ENCODE peak calls at places on chromosomes 3 and 15, in eight cellular contexts. R, D, E, L, Q, V, H and Z are unnamed samples.

GRCh38 chr15:69056365-69056764 is 41.9 kb downstream of the NOX5 start:
- DNase-seq in R (peak), D (no peak), E (no peak), L (no peak), Q (no peak), V (no peak), H (no peak), Z (no peak)

GRCh38 chr3:134066539-134067310 is 37.0 kb upstream of the SLCO2A1 start:
- DNase-seq in R (no peak), D (peak), E (no peak), L (no peak), Q (no peak), V (no peak), H (no peak), Z (peak)

GRCh38 chr15:57892181-57892580 is 173.3 kb downstream of the ALDH1A2 start:
- DNase-seq in R (no peak), D (no peak), E (no peak), L (peak), Q (no peak), V (no peak), H (no peak), Z (no peak)

GRCh38 chr3:38306941-38307340 is 24.8 kb downstream of the SLC22A14 start:
- DNase-seq in R (no peak), D (no peak), E (no peak), L (no peak), Q (no peak), V (no peak), H (no peak), Z (no peak)

GRCh38 chr3:178603735-178604134 is 67.5 kb downstream of the KCNMB2 start:
- DNase-seq in R (no peak), D (no peak), E (no peak), L (no peak), Q (no peak), V (no peak), H (no peak), Z (no peak)

GRCh38 chr15:40338921-40339620 is 1.7 kb downstream of the CCDC9B start:
- DNase-seq in R (peak), D (peak), E (peak), L (peak), Q (peak), V (peak), H (no peak), Z (peak)

GRCh38 chr3:186356152-186356551 is 5.9 kb downstream of the DGKG start:
- DNase-seq in R (no peak), D (no peak), E (no peak), L (no peak), Q (no peak), V (no peak), H (no peak), Z (no peak)

GRCh38 chr15:63233667-63234419 is 43.6 kb upstream of the APH1B start:
- DNase-seq in R (peak), D (peak), E (no peak), L (peak), Q (no peak), V (peak), H (no peak), Z (peak)

GRCh38 chr3:156382458-156383346 is 172.2 kb downstream of the SSR3 start:
- DNase-seq in R (peak), D (peak), E (no peak), L (peak), Q (peak), V (no peak), H (no peak), Z (no peak)

GRCh38 chr3:172517859-172518466 is 5.3 kb downstream of the TNFSF10 start:
- DNase-seq in R (no peak), D (no peak), E (no peak), L (no peak), Q (no peak), V (no peak), H (no peak), Z (no peak)

GRCh38 chr15:78750566-78750965 is 60.7 kb downstream of the ADAMTS7 start:
- DNase-seq in R (peak), D (no peak), E (no peak), L (peak), Q (no peak), V (no peak), H (no peak), Z (peak)

DNA sequence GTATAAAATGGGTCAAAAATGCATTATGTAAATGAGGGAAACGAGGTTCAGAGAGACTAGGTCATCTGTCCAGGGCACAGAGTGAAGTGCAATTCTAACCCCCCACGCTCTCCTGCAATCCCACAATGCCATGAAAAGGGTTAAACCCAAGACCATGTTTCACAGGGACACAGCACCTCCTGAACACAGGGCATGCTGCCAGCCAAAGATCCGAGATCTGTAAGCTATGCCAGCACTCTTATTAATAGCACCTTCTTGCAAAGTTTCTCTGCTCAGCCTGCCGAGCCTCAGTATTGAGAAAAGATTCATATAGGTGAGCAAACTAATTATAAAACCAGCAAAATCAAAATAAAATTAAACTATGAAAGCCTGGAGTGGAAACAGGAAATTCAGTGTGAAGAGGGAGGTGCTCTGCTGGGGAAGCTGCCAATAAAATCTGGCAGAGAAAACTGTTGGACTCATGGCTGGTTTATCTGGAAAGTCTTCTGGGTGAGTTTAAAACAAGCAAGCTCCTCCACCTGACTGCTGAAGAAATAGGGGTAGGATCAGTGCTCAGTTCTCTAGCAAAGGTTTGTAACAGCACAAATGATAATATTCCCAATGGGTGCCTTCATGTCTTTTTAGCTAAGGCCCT is 50.3 kb downstream of the LRIG1 start:
- DNase-seq in R (peak), D (peak), E (no peak), L (peak), Q (peak), V (no peak), H (no peak), Z (peak)
- H3K4me3 ChIP-seq in R (no peak), D (no peak), E (peak), L (no peak), Q (no peak), V (peak), H (no peak), Z (no peak)

GRCh38 chr3:80521081-80521480 is 753.3 kb upstream of the ROBO1 start:
- DNase-seq in R (peak), D (no peak), E (no peak), L (no peak), Q (no peak), V (no peak), H (no peak), Z (no peak)

DNA sequence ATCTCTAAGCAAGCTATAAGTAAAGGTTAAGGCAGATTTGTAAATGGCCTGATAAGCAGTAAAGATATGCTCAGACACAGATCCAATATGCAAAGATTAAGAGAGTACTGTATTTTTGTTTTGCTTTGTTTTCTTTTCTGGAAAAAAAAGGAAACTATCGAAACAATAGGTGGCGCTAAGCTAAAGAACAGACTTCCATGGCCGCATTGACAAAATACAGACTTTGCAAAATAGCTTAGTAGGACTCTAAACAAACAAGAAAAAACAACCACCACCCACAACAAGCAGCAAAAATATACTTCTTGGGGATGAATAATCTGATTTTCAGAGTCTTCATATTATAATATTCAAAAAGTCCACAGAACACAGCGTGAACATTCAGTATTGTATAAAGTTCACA is 758.4 kb upstream of the ROBO1 start:
- DNase-seq in R (peak), D (no peak), E (no peak), L (no peak), Q (no peak), V (no peak), H (no peak), Z (no peak)
- TF ChIP-seq CTCF in R (peak), D (no peak), E (peak), L (no peak), Q (no peak), V (peak), H (no peak), Z (no peak)

GRCh38 chr3:170275832-170276231 is 53.6 kb downstream of the PRKCI start:
- DNase-seq in R (no peak), D (no peak), E (no peak), L (no peak), Q (no peak), V (no peak), H (no peak), Z (no peak)

GRCh38 chr3:170274641-170275040 is 52.4 kb downstream of the PRKCI start:
- DNase-seq in R (no peak), D (no peak), E (no peak), L (no peak), Q (no peak), V (no peak), H (no peak), Z (no peak)

GRCh38 chr3:170278632-170279031 is 56.4 kb downstream of the PRKCI start:
- DNase-seq in R (no peak), D (no peak), E (no peak), L (no peak), Q (no peak), V (no peak), H (no peak), Z (no peak)

DNA sequence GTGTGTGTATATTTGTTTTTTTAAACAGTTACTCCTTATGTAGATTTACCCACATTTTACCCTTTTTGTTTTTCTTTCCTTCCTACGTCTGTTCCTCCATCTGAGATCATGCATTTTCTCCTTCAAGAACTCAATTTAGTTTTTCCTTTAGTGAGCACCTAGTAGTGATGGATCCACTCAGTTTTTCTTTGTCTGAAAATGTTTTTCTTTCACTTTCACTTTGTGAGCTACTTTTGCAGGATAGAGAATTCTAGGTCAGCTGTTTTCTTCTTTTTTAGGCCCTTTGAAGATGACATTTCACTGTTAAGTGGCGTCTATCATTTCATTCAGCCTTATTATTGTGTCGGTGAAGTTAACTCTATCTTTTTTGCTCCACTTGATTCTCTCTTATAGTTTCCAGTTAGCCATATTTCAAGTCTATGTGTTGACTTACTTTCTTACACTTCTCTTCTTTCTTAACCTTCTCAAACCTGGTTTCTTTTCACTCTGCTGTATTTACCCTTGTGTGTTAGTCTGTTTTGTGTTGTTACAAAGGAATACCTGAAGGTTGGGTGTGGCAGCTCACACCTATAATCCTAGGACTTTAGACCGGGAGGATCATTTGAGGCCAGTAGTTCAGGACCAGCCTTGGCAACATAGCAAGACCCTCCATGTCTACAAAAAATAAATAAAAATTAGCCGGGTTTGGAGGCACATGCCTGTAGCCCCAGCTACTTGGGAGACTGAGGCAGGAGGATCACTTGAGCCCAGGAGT is 55.8 kb downstream of the PRKCI start:
- DNase-seq in R (no peak), D (peak), E (no peak), L (no peak), Q (no peak), V (no peak), H (no peak), Z (no peak)
- H3K4me3 ChIP-seq in R (no peak), D (peak), E (no peak), L (no peak), Q (no peak), V (no peak), H (peak), Z (no peak)

GRCh38 chr3:122272889-122273288 is 52.2 kb upstream of the CSTA start:
- DNase-seq in R (no peak), D (no peak), E (no peak), L (no peak), Q (no peak), V (no peak), H (no peak), Z (no peak)
- TF ChIP-seq CTCF in R (no peak), D (no peak), E (no peak), L (no peak), Q (no peak), V (no peak), H (no peak), Z (no peak)